ENCODE peak calls at places on chromosome 7, in seven cellular contexts. One of them, this sample, is unnamed.

GRCh38 chr7:563629-564170 is 44.1 kb upstream of the PDGFA start:
- DNase-seq in activated effector memory CD4-positive, alpha-beta T cell treated with Interleukin-2 at 50 U/mL for 16 hours: no peak
- DNase-seq in DMS 273 treated with DMSO at 0.1 percent for 48 hours: no peak
- DNase-seq in stimulated activated CD4-positive, alpha-beta T cell treated with anti-CD3 and anti-CD28 coated beads, Interleukin-1b, Interleukin-23, amount 100 ng/mL, for 1 hour: no peak
- DNase-seq in kidney tubule cell: no peak
- DNase-seq in NCI-H226: no peak
- DNase-seq in lower leg skin: no peak
- DNase-seq in this sample: no peak

GRCh38 chr7:73844131-73844547 is 1.8 kb upstream of the METTL27 start:
- DNase-seq in kidney tubule cell: no peak
- DNase-seq in lower leg skin: no peak
- DNase-seq in activated effector memory CD4-positive, alpha-beta T cell treated with Interleukin-2 at 50 U/mL for 16 hours: no peak
- DNase-seq in DMS 273 treated with DMSO at 0.1 percent for 48 hours: no peak
- DNase-seq in stimulated activated CD4-positive, alpha-beta T cell treated with anti-CD3 and anti-CD28 coated beads, Interleukin-1b, Interleukin-23, amount 100 ng/mL, for 1 hour: no peak
- DNase-seq in NCI-H226: no peak
- DNase-seq in this sample: no peak

GRCh38 chr7:144736880-144737493 is 98.9 kb downstream of the TPK1 start:
- DNase-seq in stimulated activated CD4-positive, alpha-beta T cell treated with anti-CD3 and anti-CD28 coated beads, Interleukin-1b, Interleukin-23, amount 100 ng/mL, for 1 hour: no peak
- DNase-seq in activated effector memory CD4-positive, alpha-beta T cell treated with Interleukin-2 at 50 U/mL for 16 hours: no peak
- DNase-seq in DMS 273 treated with DMSO at 0.1 percent for 48 hours: no peak
- DNase-seq in kidney tubule cell: no peak
- DNase-seq in lower leg skin: no peak
- DNase-seq in NCI-H226: no peak
- DNase-seq in this sample: no peak

GRCh38 chr7:81190997-81191747 is 272.3 kb upstream of the SEMA3C start:
- DNase-seq in NCI-H226: peak; percentile 77
- DNase-seq in kidney tubule cell: peak; percentile 83
- DNase-seq in lower leg skin: no peak
- DNase-seq in DMS 273 treated with DMSO at 0.1 percent for 48 hours: no peak
- DNase-seq in stimulated activated CD4-positive, alpha-beta T cell treated with anti-CD3 and anti-CD28 coated beads, Interleukin-1b, Interleukin-23, amount 100 ng/mL, for 1 hour: no peak
- DNase-seq in activated effector memory CD4-positive, alpha-beta T cell treated with Interleukin-2 at 50 U/mL for 16 hours: no peak
- DNase-seq in this sample: no peak

GRCh38 chr7:33614357-33615132 is 290.8 kb upstream of the BMPER start:
- DNase-seq in DMS 273 treated with DMSO at 0.1 percent for 48 hours: no peak
- DNase-seq in lower leg skin: no peak
- DNase-seq in kidney tubule cell: no peak
- DNase-seq in stimulated activated CD4-positive, alpha-beta T cell treated with anti-CD3 and anti-CD28 coated beads, Interleukin-1b, Interleukin-23, amount 100 ng/mL, for 1 hour: no peak
- DNase-seq in activated effector memory CD4-positive, alpha-beta T cell treated with Interleukin-2 at 50 U/mL for 16 hours: no peak
- DNase-seq in NCI-H226: no peak
- DNase-seq in this sample: no peak

GRCh38 chr7:110775046-110775445 is 315.9 kb upstream of the LRRN3 start:
- DNase-seq in DMS 273 treated with DMSO at 0.1 percent for 48 hours: no peak
- DNase-seq in stimulated activated CD4-positive, alpha-beta T cell treated with anti-CD3 and anti-CD28 coated beads, Interleukin-1b, Interleukin-23, amount 100 ng/mL, for 1 hour: no peak
- DNase-seq in lower leg skin: no peak
- DNase-seq in activated effector memory CD4-positive, alpha-beta T cell treated with Interleukin-2 at 50 U/mL for 16 hours: no peak
- DNase-seq in NCI-H226: peak; percentile 19
- DNase-seq in kidney tubule cell: no peak
- DNase-seq in this sample: peak; percentile 11

GRCh38 chr7:64990936-64991335 is at the start of gene ZNF117:
- DNase-seq in stimulated activated CD4-positive, alpha-beta T cell treated with anti-CD3 and anti-CD28 coated beads, Interleukin-1b, Interleukin-23, amount 100 ng/mL, for 1 hour: no peak
- DNase-seq in lower leg skin: no peak
- DNase-seq in activated effector memory CD4-positive, alpha-beta T cell treated with Interleukin-2 at 50 U/mL for 16 hours: no peak
- DNase-seq in DMS 273 treated with DMSO at 0.1 percent for 48 hours: no peak
- DNase-seq in NCI-H226: no peak
- DNase-seq in kidney tubule cell: no peak
- DNase-seq in this sample: no peak

GRCh38 chr7:124818807-124819206 is 53.2 kb upstream of the GPR37 start:
- DNase-seq in kidney tubule cell: no peak
- DNase-seq in activated effector memory CD4-positive, alpha-beta T cell treated with Interleukin-2 at 50 U/mL for 16 hours: no peak
- DNase-seq in lower leg skin: no peak
- DNase-seq in DMS 273 treated with DMSO at 0.1 percent for 48 hours: no peak
- DNase-seq in NCI-H226: no peak
- DNase-seq in stimulated activated CD4-positive, alpha-beta T cell treated with anti-CD3 and anti-CD28 coated beads, Interleukin-1b, Interleukin-23, amount 100 ng/mL, for 1 hour: no peak
- DNase-seq in this sample: no peak

GRCh38 chr7:83475403-83475802 is 173.5 kb downstream of the SEMA3E start:
- DNase-seq in activated effector memory CD4-positive, alpha-beta T cell treated with Interleukin-2 at 50 U/mL for 16 hours: no peak
- DNase-seq in stimulated activated CD4-positive, alpha-beta T cell treated with anti-CD3 and anti-CD28 coated beads, Interleukin-1b, Interleukin-23, amount 100 ng/mL, for 1 hour: no peak
- DNase-seq in DMS 273 treated with DMSO at 0.1 percent for 48 hours: no peak
- DNase-seq in NCI-H226: no peak
- DNase-seq in kidney tubule cell: no peak
- DNase-seq in lower leg skin: no peak
- DNase-seq in this sample: no peak

GRCh38 chr7:17560516-17560915 is 262.1 kb downstream of the AHR start:
- DNase-seq in stimulated activated CD4-positive, alpha-beta T cell treated with anti-CD3 and anti-CD28 coated beads, Interleukin-1b, Interleukin-23, amount 100 ng/mL, for 1 hour: no peak
- DNase-seq in kidney tubule cell: peak; percentile 16
- DNase-seq in lower leg skin: no peak
- DNase-seq in activated effector memory CD4-positive, alpha-beta T cell treated with Interleukin-2 at 50 U/mL for 16 hours: no peak
- DNase-seq in NCI-H226: no peak
- DNase-seq in DMS 273 treated with DMSO at 0.1 percent for 48 hours: no peak
- DNase-seq in this sample: no peak

GRCh38 chr7:76193478-76193877 is 8.2 kb upstream of the SRRM3 start:
- DNase-seq in NCI-H226: no peak
- DNase-seq in stimulated activated CD4-positive, alpha-beta T cell treated with anti-CD3 and anti-CD28 coated beads, Interleukin-1b, Interleukin-23, amount 100 ng/mL, for 1 hour: no peak
- DNase-seq in DMS 273 treated with DMSO at 0.1 percent for 48 hours: no peak
- DNase-seq in activated effector memory CD4-positive, alpha-beta T cell treated with Interleukin-2 at 50 U/mL for 16 hours: no peak
- DNase-seq in lower leg skin: no peak
- DNase-seq in kidney tubule cell: no peak
- DNase-seq in this sample: no peak

GRCh38 chr7:45031829-45032228 is 31.8 kb downstream of the CCM2 start:
- DNase-seq in activated effector memory CD4-positive, alpha-beta T cell treated with Interleukin-2 at 50 U/mL for 16 hours: no peak
- DNase-seq in NCI-H226: no peak
- DNase-seq in kidney tubule cell: no peak
- DNase-seq in DMS 273 treated with DMSO at 0.1 percent for 48 hours: no peak
- DNase-seq in stimulated activated CD4-positive, alpha-beta T cell treated with anti-CD3 and anti-CD28 coated beads, Interleukin-1b, Interleukin-23, amount 100 ng/mL, for 1 hour: no peak
- DNase-seq in lower leg skin: no peak
- DNase-seq in this sample: no peak

GRCh38 chr7:158353606-158354570 is 233.7 kb downstream of the PTPRN2 start:
- DNase-seq in kidney tubule cell: peak; percentile 36
- DNase-seq in stimulated activated CD4-positive, alpha-beta T cell treated with anti-CD3 and anti-CD28 coated beads, Interleukin-1b, Interleukin-23, amount 100 ng/mL, for 1 hour: no peak
- DNase-seq in DMS 273 treated with DMSO at 0.1 percent for 48 hours: peak; percentile 5
- DNase-seq in lower leg skin: no peak
- DNase-seq in NCI-H226: no peak
- DNase-seq in activated effector memory CD4-positive, alpha-beta T cell treated with Interleukin-2 at 50 U/mL for 16 hours: no peak
- DNase-seq in this sample: no peak

GRCh38 chr7:141704112-141704511 is 2.1 kb upstream of the DENND11 start:
- DNase-seq in NCI-H226: no peak
- DNase-seq in stimulated activated CD4-positive, alpha-beta T cell treated with anti-CD3 and anti-CD28 coated beads, Interleukin-1b, Interleukin-23, amount 100 ng/mL, for 1 hour: no peak
- DNase-seq in DMS 273 treated with DMSO at 0.1 percent for 48 hours: no peak
- DNase-seq in lower leg skin: no peak
- DNase-seq in kidney tubule cell: no peak
- DNase-seq in activated effector memory CD4-positive, alpha-beta T cell treated with Interleukin-2 at 50 U/mL for 16 hours: no peak
- DNase-seq in this sample: no peak

GRCh38 chr7:156625585-156625984 is 15.0 kb upstream of the RNF32 start:
- DNase-seq in NCI-H226: no peak
- DNase-seq in DMS 273 treated with DMSO at 0.1 percent for 48 hours: no peak
- DNase-seq in activated effector memory CD4-positive, alpha-beta T cell treated with Interleukin-2 at 50 U/mL for 16 hours: no peak
- DNase-seq in lower leg skin: no peak
- DNase-seq in kidney tubule cell: no peak
- DNase-seq in stimulated activated CD4-positive, alpha-beta T cell treated with anti-CD3 and anti-CD28 coated beads, Interleukin-1b, Interleukin-23, amount 100 ng/mL, for 1 hour: no peak
- DNase-seq in this sample: no peak

GRCh38 chr7:40850017-40850416 is 715.2 kb downstream of the SUGCT start:
- DNase-seq in kidney tubule cell: no peak
- DNase-seq in lower leg skin: no peak
- DNase-seq in NCI-H226: no peak
- DNase-seq in DMS 273 treated with DMSO at 0.1 percent for 48 hours: no peak
- DNase-seq in stimulated activated CD4-positive, alpha-beta T cell treated with anti-CD3 and anti-CD28 coated beads, Interleukin-1b, Interleukin-23, amount 100 ng/mL, for 1 hour: no peak
- DNase-seq in activated effector memory CD4-positive, alpha-beta T cell treated with Interleukin-2 at 50 U/mL for 16 hours: no peak
- DNase-seq in this sample: no peak

GRCh38 chr7:43385856-43386255 is 197.1 kb upstream of the STK17A start:
- DNase-seq in DMS 273 treated with DMSO at 0.1 percent for 48 hours: no peak
- DNase-seq in lower leg skin: no peak
- DNase-seq in kidney tubule cell: peak; percentile 61
- DNase-seq in NCI-H226: peak; percentile 18
- DNase-seq in activated effector memory CD4-positive, alpha-beta T cell treated with Interleukin-2 at 50 U/mL for 16 hours: no peak
- DNase-seq in stimulated activated CD4-positive, alpha-beta T cell treated with anti-CD3 and anti-CD28 coated beads, Interleukin-1b, Interleukin-23, amount 100 ng/mL, for 1 hour: no peak
- DNase-seq in this sample: no peak

GRCh38 chr7:112129655-112130323 is 76.4 kb downstream of the DOCK4 start:
- DNase-seq in stimulated activated CD4-positive, alpha-beta T cell treated with anti-CD3 and anti-CD28 coated beads, Interleukin-1b, Interleukin-23, amount 100 ng/mL, for 1 hour: no peak
- DNase-seq in NCI-H226: no peak
- DNase-seq in lower leg skin: no peak
- DNase-seq in activated effector memory CD4-positive, alpha-beta T cell treated with Interleukin-2 at 50 U/mL for 16 hours: no peak
- DNase-seq in DMS 273 treated with DMSO at 0.1 percent for 48 hours: no peak
- DNase-seq in kidney tubule cell: peak; percentile 20
- DNase-seq in this sample: no peak

GRCh38 chr7:35556532-35557471 is 138.1 kb downstream of the HERPUD2 start:
- DNase-seq in DMS 273 treated with DMSO at 0.1 percent for 48 hours: no peak
- DNase-seq in activated effector memory CD4-positive, alpha-beta T cell treated with Interleukin-2 at 50 U/mL for 16 hours: no peak
- DNase-seq in lower leg skin: no peak
- DNase-seq in NCI-H226: no peak
- DNase-seq in kidney tubule cell: peak; percentile 56
- DNase-seq in stimulated activated CD4-positive, alpha-beta T cell treated with anti-CD3 and anti-CD28 coated beads, Interleukin-1b, Interleukin-23, amount 100 ng/mL, for 1 hour: no peak
- DNase-seq in this sample: no peak

GRCh38 chr7:92747041-92747835 is 89.1 kb downstream of the CDK6 start:
- DNase-seq in activated effector memory CD4-positive, alpha-beta T cell treated with Interleukin-2 at 50 U/mL for 16 hours: no peak
- DNase-seq in NCI-H226: peak; percentile 64
- DNase-seq in DMS 273 treated with DMSO at 0.1 percent for 48 hours: no peak
- DNase-seq in lower leg skin: no peak
- DNase-seq in stimulated activated CD4-positive, alpha-beta T cell treated with anti-CD3 and anti-CD28 coated beads, Interleukin-1b, Interleukin-23, amount 100 ng/mL, for 1 hour: no peak
- DNase-seq in kidney tubule cell: peak; percentile 90
- DNase-seq in this sample: no peak

GRCh38 chr7:98617051-98617959 is at the start of gene NPTX2:
- DNase-seq in lower leg skin: no peak
- DNase-seq in kidney tubule cell: peak; percentile 36
- DNase-seq in DMS 273 treated with DMSO at 0.1 percent for 48 hours: peak; percentile 40
- DNase-seq in stimulated activated CD4-positive, alpha-beta T cell treated with anti-CD3 and anti-CD28 coated beads, Interleukin-1b, Interleukin-23, amount 100 ng/mL, for 1 hour: no peak
- DNase-seq in NCI-H226: no peak
- DNase-seq in activated effector memory CD4-positive, alpha-beta T cell treated with Interleukin-2 at 50 U/mL for 16 hours: no peak
- DNase-seq in this sample: peak; percentile 19

GRCh38 chr7:128742206-128742605 is 3.0 kb downstream of the CALU start:
- DNase-seq in kidney tubule cell: no peak
- DNase-seq in NCI-H226: peak; percentile 61
- DNase-seq in activated effector memory CD4-positive, alpha-beta T cell treated with Interleukin-2 at 50 U/mL for 16 hours: no peak
- DNase-seq in DMS 273 treated with DMSO at 0.1 percent for 48 hours: no peak
- DNase-seq in stimulated activated CD4-positive, alpha-beta T cell treated with anti-CD3 and anti-CD28 coated beads, Interleukin-1b, Interleukin-23, amount 100 ng/mL, for 1 hour: no peak
- DNase-seq in lower leg skin: no peak
- DNase-seq in this sample: peak; percentile 23

GRCh38 chr7:138001529-138002095 is at the start of gene CREB3L2:
- DNase-seq in activated effector memory CD4-positive, alpha-beta T cell treated with Interleukin-2 at 50 U/mL for 16 hours: peak; percentile 63
- DNase-seq in NCI-H226: peak; percentile 15
- DNase-seq in stimulated activated CD4-positive, alpha-beta T cell treated with anti-CD3 and anti-CD28 coated beads, Interleukin-1b, Interleukin-23, amount 100 ng/mL, for 1 hour: peak; percentile 24
- DNase-seq in lower leg skin: peak; percentile 54
- DNase-seq in kidney tubule cell: peak; percentile 69
- DNase-seq in DMS 273 treated with DMSO at 0.1 percent for 48 hours: peak; percentile 28
- DNase-seq in this sample: no peak

GRCh38 chr7:98281757-98282652 is 519 bp downstream of the BRI3 start:
- DNase-seq in lower leg skin: no peak
- DNase-seq in stimulated activated CD4-positive, alpha-beta T cell treated with anti-CD3 and anti-CD28 coated beads, Interleukin-1b, Interleukin-23, amount 100 ng/mL, for 1 hour: no peak
- DNase-seq in activated effector memory CD4-positive, alpha-beta T cell treated with Interleukin-2 at 50 U/mL for 16 hours: no peak
- DNase-seq in NCI-H226: no peak
- DNase-seq in kidney tubule cell: no peak
- DNase-seq in DMS 273 treated with DMSO at 0.1 percent for 48 hours: no peak
- DNase-seq in this sample: no peak

This sample was measured in amniotic stem cell.